ENCODE peak calls at places on chromosome X, in six cellular contexts. X is esophagus squamous epithelium; P is colonic mucosa; I is neuronal stem cell; A is right cardiac atrium; T is CD4-positive, CD25-positive, alpha-beta regulatory T cell. F is an unnamed sample.
A peak's percentile ranks its signal among the peaks of the same experiment; 100 is the strongest.

GRCh38 chrX:37060999-37061398 is 52.8 kb downstream of the FAM47C start:
- DNase-seq in X (no peak), P (no peak), I (peak; percentile 38), A (no peak), T (no peak), F (peak; percentile 72)

GRCh38 chrX:37753384-37753783 is 26.5 kb upstream of the CYBB start:
- DNase-seq in X (no peak), P (no peak), I (no peak), A (no peak), T (no peak), F (no peak)

GRCh38 chrX:115499112-115499805 is 61.7 kb upstream of the PLS3 start:
- DNase-seq in X (no peak), P (no peak), I (no peak), A (no peak), T (no peak), F (no peak)

GRCh38 chrX:64205441-64205734 is at the start of gene AMER1:
- DNase-seq in X (no peak), P (no peak), I (no peak), A (no peak), T (no peak), F (no peak)

GRCh38 chrX:3371163-3371562 is 24.7 kb upstream of the MXRA5 start:
- DNase-seq in X (no peak), P (no peak), I (no peak), A (no peak), T (no peak), F (no peak)

GRCh38 chrX:17052776-17053175 is 106.3 kb downstream of the REPS2 start:
- DNase-seq in X (no peak), P (no peak), I (no peak), A (no peak), T (no peak), F (no peak)

GRCh38 chrX:10549280-10549679 is 71.1 kb downstream of the MID1 start:
- DNase-seq in X (no peak), P (peak; percentile 73), I (no peak), A (no peak), T (no peak), F (peak; percentile 94)

GRCh38 chrX:16772460-16772859 is 13.8 kb upstream of the TXLNG start:
- DNase-seq in X (no peak), P (no peak), I (no peak), A (no peak), T (no peak), F (peak; percentile 1)

GRCh38 chrX:75156537-75156945 is 458 bp upstream of the ABCB7 start:
- DNase-seq in X (no peak), P (no peak), I (no peak), A (no peak), T (peak; percentile 31), F (no peak)

GRCh38 chrX:86349115-86349514 is 200.9 kb downstream of the DACH2 start:
- DNase-seq in X (no peak), P (no peak), I (no peak), A (no peak), T (no peak), F (no peak)
- H3K27me3 ChIP-seq in X (no peaks in the 10 kb centered on the region), P (no peaks in the 10 kb centered on the region), I (no peaks in the 10 kb centered on the region), A (no peaks in the 10 kb centered on the region), T (no peaks in the 10 kb centered on the region), F (no peaks in the 10 kb centered on the region)

GRCh38 chrX:155867821-155868220 is 13.3 kb upstream of the VAMP7 start:
- DNase-seq in X (no peak), P (no peak), I (no peak), A (no peak), T (no peak), F (no peak)

GRCh38 chrX:155864655-155865054 is 16.5 kb upstream of the VAMP7 start:
- DNase-seq in X (no peak), P (no peak), I (no peak), A (no peak), T (no peak), F (peak; percentile 31)

GRCh38 chrX:155870958-155871357 is 10.2 kb upstream of the VAMP7 start:
- DNase-seq in X (no peak), P (no peak), I (no peak), A (no peak), T (no peak), F (no peak)

DNA sequence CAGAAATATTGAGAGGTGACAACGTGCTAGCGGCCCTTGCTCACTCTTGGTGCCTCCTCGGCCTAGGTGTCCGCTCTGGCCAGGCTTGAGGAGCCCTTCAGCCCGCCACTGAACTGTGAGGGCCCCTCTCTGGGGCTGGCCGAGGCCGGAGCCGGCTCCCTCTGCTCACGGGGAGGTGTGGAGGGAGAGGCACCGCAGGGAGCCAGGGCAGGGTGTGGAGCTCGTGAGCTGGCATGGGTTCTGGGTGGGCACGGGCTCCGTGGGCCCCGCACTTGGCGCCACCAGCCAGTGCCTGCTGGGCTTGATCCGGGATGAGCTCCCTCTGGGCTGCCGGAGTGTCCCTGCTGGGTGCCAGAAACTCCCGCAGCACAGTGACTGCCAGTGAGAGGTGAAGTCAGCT is 16.0 kb upstream of the VAMP7 start:
- DNase-seq in X (no peak), P (no peak), I (no peak), A (no peak), T (no peak), F (no peak)
- H3K9me3 ChIP-seq in X (no peaks in the 10 kb centered on the region), P (no peaks in the 10 kb centered on the region), I (no peaks in the 10 kb centered on the region), A (peaks cover 2% of the 10 kb centered on the region), T (no peaks in the 10 kb centered on the region), F (no peaks in the 10 kb centered on the region)

GRCh38 chrX:85493821-85494220 is 114.4 kb upstream of the POF1B start:
- DNase-seq in X (no peak), P (no peak), I (no peak), A (no peak), T (no peak), F (no peak)
- H3K27me3 ChIP-seq in X (no peaks in the 10 kb centered on the region), P (peaks cover 3% of the 10 kb centered on the region), I (no peaks in the 10 kb centered on the region), A (no peaks in the 10 kb centered on the region), T (no peaks in the 10 kb centered on the region), F (no peaks in the 10 kb centered on the region)

GRCh38 chrX:48538641-48539344 is 721 bp upstream of the TBC1D25 start:
- DNase-seq in X (no peak), P (no peak), I (no peak), A (no peak), T (no peak), F (no peak)

GRCh38 chrX:48541140-48541814 is 1.8 kb downstream of the TBC1D25 start:
- DNase-seq in X (no peak), P (no peak), I (no peak), A (no peak), T (no peak), F (no peak)

GRCh38 chrX:48539345-48540014 is at the start of gene TBC1D25:
- DNase-seq in X (peak; percentile 83), P (peak; percentile 97), I (peak; percentile 91), A (peak; percentile 97), T (peak; percentile 96), F (peak; percentile 95)

GRCh38 chrX:48540015-48540350 is 469 bp downstream of the TBC1D25 start:
- DNase-seq in X (no peak), P (peak; percentile 51), I (peak; percentile 30), A (peak; percentile 45), T (peak; percentile 53), F (no peak)

GRCh38 chrX:48540480-48540879 is 966 bp downstream of the TBC1D25 start:
- DNase-seq in X (no peak), P (no peak), I (no peak), A (no peak), T (no peak), F (no peak)
- H3K9me3 ChIP-seq in X (no peaks in the 10 kb centered on the region), P (no peaks in the 10 kb centered on the region), I (no peaks in the 10 kb centered on the region), A (no peaks in the 10 kb centered on the region), T (no peaks in the 10 kb centered on the region), F (no peaks in the 10 kb centered on the region)

DNA sequence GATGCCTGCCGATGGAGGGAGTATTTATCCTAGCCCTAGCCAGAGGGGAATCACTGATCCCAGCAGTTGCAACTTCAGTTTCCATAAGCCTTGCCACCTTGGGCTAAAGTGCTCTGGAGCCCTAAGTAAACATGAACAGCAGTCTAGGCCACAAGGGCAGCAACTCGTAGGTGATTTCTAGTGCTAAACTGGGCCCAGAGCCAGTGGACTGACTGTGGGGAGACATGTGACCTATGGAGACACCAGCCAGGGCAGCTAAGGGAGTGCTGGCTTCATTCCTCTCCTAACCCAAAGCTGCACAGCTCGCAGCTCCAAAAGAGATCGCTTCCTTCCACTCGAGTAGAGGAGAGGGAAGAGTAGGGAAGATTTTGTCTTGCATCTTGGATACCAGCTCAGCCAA is 120.8 kb upstream of the MAGEA10 start:
- DNase-seq in X (no peak), P (no peak), I (no peak), A (no peak), T (no peak), F (no peak)
- H3K27me3 ChIP-seq in X (no peaks in the 10 kb centered on the region), P (no peaks in the 10 kb centered on the region), I (no peaks in the 10 kb centered on the region), A (no peaks in the 10 kb centered on the region), T (no peaks in the 10 kb centered on the region), F (no peaks in the 10 kb centered on the region)

GRCh38 chrX:40149286-40150175 is 51.8 kb upstream of the BCOR start:
- DNase-seq in X (no peak), P (no peak), I (no peak), A (no peak), T (no peak), F (no peak)
- H3K9me3 ChIP-seq in X (no peaks in the 10 kb centered on the region), P (no peaks in the 10 kb centered on the region), I (no peaks in the 10 kb centered on the region), A (no peaks in the 10 kb centered on the region), T (no peaks in the 10 kb centered on the region), F (no peaks in the 10 kb centered on the region)

DNA sequence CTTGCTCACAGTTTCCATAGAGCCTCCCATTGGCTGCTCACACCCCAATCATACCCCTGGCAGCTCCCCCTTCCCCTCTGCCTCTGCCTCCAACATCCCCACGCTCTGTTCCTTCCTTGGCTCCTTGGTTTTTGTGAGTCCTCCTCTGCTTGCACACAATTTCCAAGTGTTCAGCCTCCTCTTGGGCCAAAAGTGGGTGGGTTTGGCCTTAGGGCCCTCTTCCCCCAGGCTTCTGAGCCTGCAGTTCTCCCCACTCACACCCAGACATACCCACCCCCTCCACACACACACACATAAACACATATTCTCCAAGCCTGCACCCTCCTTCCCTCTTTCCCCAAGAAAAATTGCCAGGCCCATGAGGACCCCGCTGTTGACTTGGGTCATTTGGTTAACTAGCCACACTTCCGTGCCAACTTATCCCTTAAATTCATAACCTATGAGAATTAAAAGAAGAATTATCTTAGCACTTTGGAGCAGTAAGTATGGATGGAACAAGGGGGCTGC is 4.5 kb downstream of the APLN start:
- DNase-seq in X (no peak), P (no peak), I (no peak), A (no peak), T (no peak), F (no peak)
- H3K27me3 ChIP-seq in X (no peaks in the 10 kb centered on the region), P (peaks cover 10% of the 10 kb centered on the region), I (peaks cover 14% of the 10 kb centered on the region), A (no peaks in the 10 kb centered on the region), T (no peaks in the 10 kb centered on the region), F (no peaks in the 10 kb centered on the region)

GRCh38 chrX:80423744-80424143 is 3.5 kb downstream of the TENT5D start:
- DNase-seq in X (no peak), P (no peak), I (no peak), A (no peak), T (no peak), F (no peak)

GRCh38 chrX:80423000-80423399 is 2.8 kb downstream of the TENT5D start:
- DNase-seq in X (no peak), P (no peak), I (no peak), A (no peak), T (no peak), F (no peak)

GRCh38 chrX:80420147-80420546 is at the start of gene TENT5D:
- DNase-seq in X (no peak), P (no peak), I (no peak), A (no peak), T (no peak), F (no peak)
- H3K9me3 ChIP-seq in X (no peaks in the 10 kb centered on the region), P (no peaks in the 10 kb centered on the region), I (no peaks in the 10 kb centered on the region), A (no peaks in the 10 kb centered on the region), T (no peaks in the 10 kb centered on the region), F (no peaks in the 10 kb centered on the region)

F was measured in PC-3.